ENCODE peak calls at places on chromosome 4, in six cellular contexts. R is CD8-positive, alpha-beta T cell; O is left ventricle myocardium inferior; E is WERI-Rb-1; Y is astrocyte; G is CD4-positive, alpha-beta T cell. P is an unnamed sample.

GRCh38 chr4:132240094-132240493 is 909.0 kb upstream of the PCDH10 start:
- DNase-seq in Y (no peak), O (no peak), R (no peak), E (no peak), G (no peak), P (no peak)

GRCh38 chr4:11428161-11428700 is 463 bp downstream of the HS3ST1 start:
- DNase-seq in O (no peak), R (no peak), G (no peak), E (no peak), Y (no peak), P (no peak)

GRCh38 chr4:90745176-90745575 is 618.0 kb downstream of the CCSER1 start:
- DNase-seq in Y (peak; percentile 3), E (no peak), O (no peak), R (no peak), G (no peak), P (no peak)

GRCh38 chr4:154807042-154807630 is 26.1 kb downstream of the RBM46 start:
- DNase-seq in G (no peak), E (no peak), R (no peak), O (no peak), Y (peak; percentile 19), P (no peak)

GRCh38 chr4:26912069-26912468 is 51.4 kb downstream of the STIM2 start:
- DNase-seq in Y (no peak), O (no peak), E (no peak), R (no peak), G (no peak), P (no peak)

GRCh38 chr4:147526272-147526654 is 45.4 kb downstream of the EDNRA start:
- DNase-seq in R (no peak), Y (no peak), G (no peak), O (no peak), E (peak; percentile 34), P (no peak)

GRCh38 chr4:174423257-174423944 is 98.9 kb downstream of the HPGD start:
- DNase-seq in G (no peak), O (no peak), E (no peak), Y (peak; percentile 85), R (no peak), P (no peak)

GRCh38 chr4:129362685-129363274 is 266.8 kb downstream of the C4orf33 start:
- DNase-seq in E (peak; percentile 57), O (peak; percentile 16), R (peak; percentile 30), Y (peak; percentile 21), G (peak; percentile 14), P (peak; percentile 5)

GRCh38 chr4:94641702-94642560 is 115.8 kb upstream of the BMPR1B start:
- DNase-seq in O (no peak), R (no peak), Y (peak; percentile 84), E (no peak), G (no peak), P (no peak)

GRCh38 chr4:141037441-141037840 is 95.8 kb downstream of the RNF150 start:
- DNase-seq in G (no peak), Y (no peak), O (no peak), E (no peak), R (no peak), P (no peak)

GRCh38 chr4:77385124-77385969 is 220.3 kb upstream of the CXCL13 start:
- DNase-seq in E (peak; percentile 59), O (peak; percentile 22), R (peak; percentile 41), G (peak; percentile 16), Y (peak; percentile 39), P (no peak)

GRCh38 chr4:86220137-86220536 is 139.7 kb downstream of the MAPK10 start:
- DNase-seq in O (no peak), G (no peak), Y (peak; percentile 56), R (no peak), E (no peak), P (no peak)

GRCh38 chr4:118962540-118962939 is 73.9 kb downstream of the SYNPO2 start:
- DNase-seq in G (no peak), Y (no peak), R (no peak), E (no peak), O (no peak), P (no peak)

GRCh38 chr4:29309050-29309449 is 1411.1 kb upstream of the PCDH7 start:
- DNase-seq in G (no peak), O (no peak), R (no peak), Y (peak; percentile 36), E (no peak), P (no peak)

GRCh38 chr4:88757067-88757466 is 59.4 kb upstream of the NAP1L5 start:
- DNase-seq in E (no peak), Y (no peak), G (no peak), O (no peak), R (no peak), P (no peak)

GRCh38 chr4:23932935-23933334 is 43.1 kb upstream of the PPARGC1A start:
- DNase-seq in O (no peak), E (no peak), R (no peak), Y (peak; percentile 67), G (no peak), P (no peak)

GRCh38 chr4:169103966-169104412 is 93.9 kb upstream of the CBR4 start:
- DNase-seq in Y (no peak), O (no peak), G (no peak), R (no peak), E (no peak), P (no peak)

DNA sequence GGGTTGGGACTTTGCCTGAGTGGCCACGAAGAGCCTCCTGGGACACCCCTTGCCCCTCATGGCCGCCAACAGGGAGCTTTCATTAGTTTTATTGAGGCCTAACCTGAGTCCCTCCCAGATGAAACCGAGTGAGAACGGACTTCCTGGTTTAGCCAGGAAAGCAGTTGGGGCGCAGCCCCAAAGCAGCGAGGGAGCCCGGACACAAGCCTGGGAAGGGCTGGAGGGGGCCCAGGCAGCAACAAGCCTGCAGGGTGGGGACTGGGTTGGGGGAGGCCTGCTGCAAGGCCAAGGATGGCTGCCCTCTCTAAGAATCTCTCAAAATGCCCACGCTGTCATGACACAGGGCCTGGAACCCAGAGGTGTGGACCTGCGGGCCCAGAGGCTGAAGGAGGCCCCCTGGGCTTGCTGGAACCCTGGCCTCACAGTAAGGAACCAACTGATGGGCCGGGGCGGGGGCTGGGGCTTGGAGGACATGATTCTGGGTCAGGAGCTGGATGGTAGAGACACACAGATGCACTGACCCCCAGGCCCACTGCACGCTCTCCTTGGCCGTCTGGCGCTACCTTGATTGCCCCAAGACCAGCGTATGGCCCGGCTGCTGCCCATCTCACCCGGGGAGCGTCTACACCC is 5.8 kb downstream of the HMX1 start:
- DNase-seq in G (no peak), O (no peak), E (no peak), Y (no peak), R (no peak), P (no peak)
- H3K27me3 ChIP-seq in G (peaks cover 85% of the 10 kb centered on the region), O (peaks cover 100% of the 10 kb centered on the region), E (no peaks in the 10 kb centered on the region), Y (peaks cover 71% of the 10 kb centered on the region), R (peaks cover 16% of the 10 kb centered on the region), P (peaks cover 50% of the 10 kb centered on the region)

DNA sequence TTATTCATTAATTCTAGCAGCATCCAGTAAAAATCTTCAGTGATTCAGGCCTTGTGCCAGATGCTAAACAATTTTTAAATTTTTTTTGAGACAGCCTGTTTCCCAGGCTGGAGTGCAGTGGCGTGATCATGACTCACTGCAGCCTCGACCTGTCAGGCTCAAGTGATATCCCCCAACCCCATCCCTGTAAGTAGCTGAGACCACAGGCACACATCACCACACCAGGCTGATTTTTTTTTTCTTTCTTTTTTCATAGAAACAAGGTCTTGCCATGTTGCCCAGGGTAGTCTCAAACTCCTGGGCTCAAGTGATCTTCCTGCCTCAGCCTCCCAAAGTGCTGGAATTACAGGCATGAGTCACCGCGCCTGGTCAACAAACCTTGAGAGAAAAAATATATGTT is 705.5 kb downstream of the ARAP2 start:
- DNase-seq in G (no peak), Y (no peak), E (no peak), O (no peak), R (no peak), P (no peak)
- H3K27me3 ChIP-seq in G (no peaks in the 10 kb centered on the region), Y (no peaks in the 10 kb centered on the region), E (no peaks in the 10 kb centered on the region), O (no peaks in the 10 kb centered on the region), R (no peaks in the 10 kb centered on the region), P (no peaks in the 10 kb centered on the region)

GRCh38 chr4:68368566-68369473 is 18.9 kb upstream of the YTHDC1 start:
- DNase-seq in E (no peak), Y (peak; percentile 78), O (no peak), R (no peak), G (no peak), P (peak; percentile 90)
- H3K27me3 ChIP-seq in E (no peaks in the 10 kb centered on the region), Y (no peaks in the 10 kb centered on the region), O (peaks cover 26% of the 10 kb centered on the region), R (no peaks in the 10 kb centered on the region), G (no peaks in the 10 kb centered on the region), P (no peaks in the 10 kb centered on the region)

DNA sequence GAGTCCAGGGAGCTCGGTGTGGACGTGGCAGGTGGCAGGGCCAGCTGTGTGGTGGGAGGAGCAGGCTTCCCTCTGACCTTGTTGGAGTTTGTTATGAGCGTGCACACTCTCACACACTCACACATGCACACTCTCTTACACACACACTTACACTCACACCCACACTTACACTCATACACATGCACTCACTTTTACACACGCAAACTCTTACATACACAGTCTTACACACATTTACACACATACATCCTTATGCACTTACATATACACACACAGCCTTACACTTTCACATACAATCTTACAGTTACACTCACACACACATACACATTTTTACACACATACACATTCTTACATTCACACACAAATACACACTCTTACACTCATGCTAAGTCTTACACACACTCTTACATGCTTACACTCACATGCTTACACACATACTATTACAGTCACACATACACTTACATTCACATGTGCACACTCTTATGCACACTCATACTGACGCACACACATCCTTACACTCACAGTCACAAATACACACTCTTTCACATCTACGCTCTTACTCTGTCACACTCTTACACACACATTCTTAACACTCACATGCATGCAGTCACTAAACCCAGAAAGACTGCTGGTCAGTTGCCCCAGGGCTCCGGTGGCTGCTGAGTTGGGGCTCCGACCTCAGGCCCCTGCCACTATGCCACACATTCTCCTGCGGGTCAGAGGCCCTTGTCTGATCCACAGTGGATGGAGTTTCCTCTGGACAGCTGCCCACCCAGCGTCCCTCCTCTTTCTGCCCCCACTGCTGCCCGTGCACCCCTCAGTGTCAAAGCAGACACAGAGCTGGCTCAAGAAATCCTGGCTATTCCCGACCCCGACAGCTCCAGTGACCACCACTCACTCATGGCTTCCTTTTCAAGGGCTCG is 95.8 kb downstream of the ADRA2C start:
- DNase-seq in O (no peak), G (no peak), R (no peak), Y (no peak), E (no peak), P (no peak)
- H3K27me3 ChIP-seq in O (peaks cover 99% of the 10 kb centered on the region), G (peaks cover 23% of the 10 kb centered on the region), R (no peaks in the 10 kb centered on the region), Y (peaks cover 3% of the 10 kb centered on the region), E (no peaks in the 10 kb centered on the region), P (peaks cover 13% of the 10 kb centered on the region)

DNA sequence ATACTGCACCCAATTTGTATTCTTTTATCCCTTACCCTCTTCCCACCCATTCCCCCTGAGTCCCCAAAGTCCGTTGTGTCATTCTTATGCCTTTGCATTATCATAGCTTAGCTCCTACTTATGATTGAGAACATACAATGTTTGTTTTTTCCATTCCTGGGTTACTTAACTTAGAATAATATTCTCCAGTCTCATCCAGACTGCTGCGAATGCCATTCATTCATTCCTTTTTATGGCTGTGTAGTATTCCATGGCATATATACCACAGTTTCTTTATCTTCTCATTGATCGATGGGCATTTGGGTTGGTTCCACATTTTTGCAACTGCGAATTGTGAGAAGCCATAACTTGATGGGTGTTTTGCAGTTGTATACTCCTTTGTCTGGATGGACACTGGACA is 62.8 kb downstream of the FHIP1A start:
- DNase-seq in G (no peak), Y (no peak), E (no peak), R (no peak), O (no peak), P (no peak)
- H3K27me3 ChIP-seq in G (peaks cover 5% of the 10 kb centered on the region), Y (no peaks in the 10 kb centered on the region), E (no peaks in the 10 kb centered on the region), R (no peaks in the 10 kb centered on the region), O (no peaks in the 10 kb centered on the region), P (peaks cover 2% of the 10 kb centered on the region)

GRCh38 chr4:109118635-109119034 is 183.8 kb downstream of the COL25A1 start:
- DNase-seq in O (no peak), Y (no peak), G (no peak), R (no peak), E (no peak), P (no peak)
- H3K27me3 ChIP-seq in O (no peaks in the 10 kb centered on the region), Y (no peaks in the 10 kb centered on the region), G (no peaks in the 10 kb centered on the region), R (no peaks in the 10 kb centered on the region), E (no peaks in the 10 kb centered on the region), P (no peaks in the 10 kb centered on the region)

GRCh38 chr4:41203841-41204240 is 10.5 kb downstream of the APBB2 start:
- DNase-seq in O (no peak), Y (no peak), R (no peak), E (no peak), G (no peak), P (no peak)
- H3K27me3 ChIP-seq in O (no peaks in the 10 kb centered on the region), Y (no peaks in the 10 kb centered on the region), R (no peaks in the 10 kb centered on the region), E (no peaks in the 10 kb centered on the region), G (no peaks in the 10 kb centered on the region), P (no peaks in the 10 kb centered on the region)